ENCODE peak calls at places on chromosome 22, in seven cellular contexts. One of them, this sample, is unnamed.

GRCh38 chr22:37455896-37456295 is 28.6 kb upstream of the ELFN2 start:
- DNase-seq in HFF-Myc: no peak
- DNase-seq in BE2C: no peak
- DNase-seq in astrocyte of the spinal cord: no peak
- DNase-seq in HL-60: no peak
- DNase-seq in IMR-90: peak
- DNase-seq in psoas muscle: no peak
- DNase-seq in this sample: no peak

GRCh38 chr22:38083931-38084631 is at the start of gene SLC16A8:
- DNase-seq in HL-60: no peak
- DNase-seq in HFF-Myc: no peak
- DNase-seq in BE2C: no peak
- DNase-seq in IMR-90: no peak
- DNase-seq in psoas muscle: peak
- DNase-seq in astrocyte of the spinal cord: no peak
- DNase-seq in this sample: no peak

GRCh38 chr22:45290410-45290936 is 5.7 kb downstream of the UPK3A start:
- DNase-seq in astrocyte of the spinal cord: peak
- DNase-seq in IMR-90: peak
- DNase-seq in HL-60: no peak
- DNase-seq in BE2C: peak
- DNase-seq in HFF-Myc: no peak
- DNase-seq in psoas muscle: peak
- DNase-seq in this sample: no peak

GRCh38 chr22:21020802-21021429 is 6.0 kb downstream of the P2RX6 start:
- DNase-seq in astrocyte of the spinal cord: no peak
- DNase-seq in IMR-90: no peak
- DNase-seq in HFF-Myc: no peak
- DNase-seq in BE2C: peak
- DNase-seq in HL-60: peak
- DNase-seq in psoas muscle: no peak
- DNase-seq in this sample: no peak

GRCh38 chr22:45638834-45639746 is 32.5 kb upstream of the ATXN10 start:
- DNase-seq in HFF-Myc: no peak
- DNase-seq in HL-60: peak
- DNase-seq in astrocyte of the spinal cord: peak
- DNase-seq in IMR-90: no peak
- DNase-seq in BE2C: no peak
- DNase-seq in psoas muscle: peak
- DNase-seq in this sample: no peak

GRCh38 chr22:38353142-38353629 is 36.0 kb upstream of the CSNK1E start:
- DNase-seq in BE2C: peak
- DNase-seq in HFF-Myc: no peak
- DNase-seq in astrocyte of the spinal cord: peak
- DNase-seq in IMR-90: peak
- DNase-seq in psoas muscle: peak
- DNase-seq in HL-60: peak
- DNase-seq in this sample: peak

GRCh38 chr22:21823740-21824438 is 43.6 kb downstream of the MAPK1 start:
- DNase-seq in BE2C: no peak
- DNase-seq in psoas muscle: no peak
- DNase-seq in HL-60: no peak
- DNase-seq in astrocyte of the spinal cord: peak
- DNase-seq in HFF-Myc: no peak
- DNase-seq in IMR-90: peak
- DNase-seq in this sample: no peak

GRCh38 chr22:48476599-48476998 is 1351.1 kb downstream of the BRD1 start:
- DNase-seq in astrocyte of the spinal cord: no peak
- DNase-seq in HL-60: no peak
- DNase-seq in psoas muscle: no peak
- DNase-seq in BE2C: no peak
- DNase-seq in IMR-90: no peak
- DNase-seq in HFF-Myc: no peak
- DNase-seq in this sample: no peak

GRCh38 chr22:41446057-41446501 is 522 bp downstream of the TOB2 start:
- DNase-seq in IMR-90: no peak
- DNase-seq in astrocyte of the spinal cord: no peak
- DNase-seq in HFF-Myc: no peak
- DNase-seq in HL-60: peak
- DNase-seq in psoas muscle: peak
- DNase-seq in BE2C: peak
- DNase-seq in this sample: peak

GRCh38 chr22:21972293-21972779 is 10.3 kb downstream of the TOP3B start:
- DNase-seq in astrocyte of the spinal cord: peak
- DNase-seq in IMR-90: peak
- DNase-seq in HFF-Myc: no peak
- DNase-seq in HL-60: peak
- DNase-seq in psoas muscle: peak
- DNase-seq in BE2C: peak
- DNase-seq in this sample: peak

DNA sequence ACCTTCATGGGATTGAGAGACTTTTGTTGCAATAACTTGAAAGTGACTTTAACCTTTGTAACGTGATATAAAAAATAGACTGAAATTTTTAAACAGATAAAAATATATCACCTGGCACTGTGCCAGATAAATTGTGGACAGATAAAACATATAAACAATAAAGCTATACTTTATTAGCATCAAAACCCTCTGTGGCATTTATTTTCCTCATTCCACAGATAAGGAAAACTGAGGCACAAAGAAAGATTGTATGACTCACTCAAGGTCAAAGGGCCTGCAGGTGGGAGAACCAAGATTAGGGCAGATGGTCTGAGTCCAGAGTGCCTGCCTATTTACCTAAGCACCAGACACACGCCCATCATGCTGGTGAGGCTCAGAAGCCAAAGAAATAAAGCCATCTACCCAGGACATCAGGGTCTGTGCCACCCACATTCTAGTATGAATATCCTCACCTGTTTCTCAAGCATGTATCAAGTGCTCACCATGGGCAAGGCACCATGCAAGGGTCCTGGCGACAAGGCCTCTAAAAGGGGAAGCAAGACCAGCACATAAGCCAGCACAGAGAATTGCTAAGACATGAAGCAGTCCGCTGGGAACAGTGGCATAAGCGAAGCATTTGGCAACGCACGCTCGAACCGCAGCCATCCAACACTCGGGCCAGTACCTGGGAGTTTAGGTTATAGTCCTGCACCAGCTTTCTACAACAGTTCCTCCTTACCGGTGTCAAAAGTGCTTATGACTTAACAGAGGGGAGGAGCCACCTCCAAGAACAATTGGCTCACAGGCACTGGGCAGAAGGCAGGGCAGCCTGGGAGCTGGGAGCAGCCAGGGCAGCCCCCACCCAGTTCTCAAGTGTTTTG is 17.6 kb downstream of the MYH9 start:
- DNase-seq in IMR-90: peak
- DNase-seq in astrocyte of the spinal cord: peak
- DNase-seq in psoas muscle: peak
- DNase-seq in HFF-Myc: no peak
- DNase-seq in BE2C: no peak
- DNase-seq in HL-60: peak
- DNase-seq in this sample: no peak
- TF ChIP-seq CTCF in IMR-90: no peak
- TF ChIP-seq CTCF in astrocyte of the spinal cord: no peak
- TF ChIP-seq CTCF in psoas muscle: no peak
- TF ChIP-seq CTCF in HFF-Myc: no peak
- TF ChIP-seq CTCF in BE2C: no peak
- TF ChIP-seq CTCF in HL-60: no peak
- TF ChIP-seq CTCF in this sample: no peak

GRCh38 chr22:47344414-47344813 is 582.0 kb downstream of the TBC1D22A start:
- DNase-seq in BE2C: no peak
- DNase-seq in HFF-Myc: no peak
- DNase-seq in psoas muscle: no peak
- DNase-seq in HL-60: no peak
- DNase-seq in IMR-90: no peak
- DNase-seq in astrocyte of the spinal cord: no peak
- DNase-seq in this sample: no peak
- H3K4me3 ChIP-seq in BE2C: no peak
- H3K4me3 ChIP-seq in HFF-Myc: no peak
- H3K4me3 ChIP-seq in psoas muscle: no peak
- H3K4me3 ChIP-seq in HL-60: no peak
- H3K4me3 ChIP-seq in IMR-90: no peak
- H3K4me3 ChIP-seq in astrocyte of the spinal cord: no peak
- H3K4me3 ChIP-seq in this sample: no peak

DNA sequence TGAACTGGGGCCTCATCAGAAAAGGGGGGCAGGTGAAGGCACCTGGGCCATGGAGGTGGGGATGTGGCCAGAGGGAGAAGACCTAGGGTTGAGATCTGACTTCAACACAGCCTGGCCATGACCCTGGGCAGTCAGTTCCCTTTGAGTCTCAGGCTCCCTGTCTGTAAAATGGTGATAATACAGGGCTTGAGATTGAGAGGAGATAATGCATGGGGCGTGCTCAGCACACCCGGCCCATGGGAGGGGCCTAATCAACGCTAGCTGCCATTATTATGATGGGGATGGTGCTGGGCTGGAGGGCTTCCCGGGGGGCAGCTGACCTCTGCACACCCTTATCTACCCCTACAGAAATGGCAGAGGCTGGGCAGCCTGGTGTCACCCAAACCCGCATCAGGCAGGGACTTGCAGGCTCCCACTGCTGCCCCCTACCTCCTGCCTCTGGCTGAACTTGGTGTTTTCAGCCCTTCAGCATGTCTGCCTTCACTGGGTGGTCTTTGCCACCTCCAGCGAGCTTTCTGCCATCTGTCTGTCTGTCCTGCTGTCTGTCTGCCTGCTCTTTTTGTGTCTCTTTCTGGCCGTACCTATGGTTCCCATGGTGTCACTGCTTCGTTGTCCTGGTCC is 84.5 kb downstream of the CACNA1I start:
- DNase-seq in BE2C: no peak
- DNase-seq in psoas muscle: no peak
- DNase-seq in IMR-90: no peak
- DNase-seq in HFF-Myc: no peak
- DNase-seq in HL-60: no peak
- DNase-seq in astrocyte of the spinal cord: no peak
- DNase-seq in this sample: no peak
- TF ChIP-seq CTCF in BE2C: peak
- TF ChIP-seq CTCF in psoas muscle: no peak
- TF ChIP-seq CTCF in IMR-90: no peak
- TF ChIP-seq CTCF in HFF-Myc: peak
- TF ChIP-seq CTCF in HL-60: no peak
- TF ChIP-seq CTCF in astrocyte of the spinal cord: peak
- TF ChIP-seq CTCF in this sample: peak

GRCh38 chr22:35456757-35457156 is 56.8 kb downstream of the MCM5 start:
- DNase-seq in HFF-Myc: no peak
- DNase-seq in psoas muscle: no peak
- DNase-seq in HL-60: no peak
- DNase-seq in astrocyte of the spinal cord: no peak
- DNase-seq in IMR-90: no peak
- DNase-seq in BE2C: no peak
- DNase-seq in this sample: no peak

GRCh38 chr22:35452810-35453743 is 53.1 kb downstream of the MCM5 start:
- DNase-seq in IMR-90: no peak
- DNase-seq in astrocyte of the spinal cord: no peak
- DNase-seq in psoas muscle: no peak
- DNase-seq in HL-60: no peak
- DNase-seq in BE2C: peak
- DNase-seq in HFF-Myc: no peak
- DNase-seq in this sample: no peak

GRCh38 chr22:35454416-35455054 is 54.6 kb downstream of the MCM5 start:
- DNase-seq in astrocyte of the spinal cord: no peak
- DNase-seq in HL-60: no peak
- DNase-seq in BE2C: peak
- DNase-seq in HFF-Myc: no peak
- DNase-seq in IMR-90: no peak
- DNase-seq in psoas muscle: no peak
- DNase-seq in this sample: no peak

GRCh38 chr22:35457729-35458546 is 58.0 kb downstream of the MCM5 start:
- DNase-seq in HFF-Myc: no peak
- DNase-seq in astrocyte of the spinal cord: no peak
- DNase-seq in BE2C: no peak
- DNase-seq in HL-60: no peak
- DNase-seq in IMR-90: peak
- DNase-seq in psoas muscle: no peak
- DNase-seq in this sample: no peak

DNA sequence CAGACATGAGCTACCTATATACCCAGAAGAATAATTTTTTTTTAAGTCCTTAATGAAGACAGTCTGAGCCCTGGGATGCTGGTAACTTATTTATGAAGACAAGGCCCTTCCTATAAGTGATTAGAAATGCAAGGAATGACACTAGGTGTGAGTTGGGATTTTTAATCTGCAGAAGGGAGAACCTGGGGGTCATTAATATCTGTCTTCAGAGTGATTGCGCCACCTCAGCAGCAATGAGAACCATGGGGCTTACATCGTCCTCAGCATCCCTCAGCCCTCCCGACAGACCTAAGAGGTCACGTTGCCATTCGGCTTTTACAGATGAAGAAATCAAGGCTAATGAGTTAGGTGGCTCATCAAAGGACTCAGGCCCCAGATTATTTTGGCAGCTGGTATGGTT is 55.6 kb downstream of the MCM5 start:
- DNase-seq in psoas muscle: no peak
- DNase-seq in BE2C: no peak
- DNase-seq in HFF-Myc: no peak
- DNase-seq in HL-60: no peak
- DNase-seq in IMR-90: no peak
- DNase-seq in astrocyte of the spinal cord: no peak
- DNase-seq in this sample: no peak
- H3K4me3 ChIP-seq in psoas muscle: no peak
- H3K4me3 ChIP-seq in BE2C: no peak
- H3K4me3 ChIP-seq in HFF-Myc: no peak
- H3K4me3 ChIP-seq in HL-60: no peak
- H3K4me3 ChIP-seq in IMR-90: no peak
- H3K4me3 ChIP-seq in astrocyte of the spinal cord: no peak
- H3K4me3 ChIP-seq in this sample: no peak

DNA sequence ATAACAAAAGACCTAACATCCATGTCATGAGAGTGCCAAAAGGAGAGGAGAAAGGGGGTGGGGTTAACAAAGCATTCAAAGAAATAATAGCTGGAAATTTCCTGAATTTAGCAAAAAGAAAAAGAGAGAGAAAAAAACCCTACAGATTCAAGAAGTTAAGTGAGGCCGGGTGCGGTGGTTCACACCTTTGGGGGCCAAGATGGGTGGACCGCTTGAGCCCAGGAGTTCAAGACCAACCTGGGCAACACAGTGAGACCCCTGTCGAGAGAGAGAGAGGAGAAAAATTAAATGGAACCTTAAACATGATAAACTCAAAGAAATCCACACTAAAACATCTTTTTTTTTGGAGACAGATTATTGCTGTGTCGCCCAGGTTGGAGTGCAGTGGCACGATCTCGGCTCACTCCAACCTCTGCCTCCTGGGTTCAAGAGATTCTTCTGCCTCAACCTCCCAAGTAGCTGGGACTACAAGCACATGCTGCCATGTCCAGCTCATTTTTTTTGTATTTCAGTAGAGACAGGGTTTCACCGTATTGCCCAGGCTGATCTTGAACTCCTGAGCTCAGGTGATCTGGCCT is 8.9 kb upstream of the CLDN5 start:
- DNase-seq in HFF-Myc: no peak
- DNase-seq in IMR-90: no peak
- DNase-seq in astrocyte of the spinal cord: no peak
- DNase-seq in BE2C: no peak
- DNase-seq in psoas muscle: no peak
- DNase-seq in HL-60: no peak
- DNase-seq in this sample: no peak
- TF ChIP-seq CTCF in HFF-Myc: no peak
- TF ChIP-seq CTCF in IMR-90: no peak
- TF ChIP-seq CTCF in astrocyte of the spinal cord: no peak
- TF ChIP-seq CTCF in BE2C: no peak
- TF ChIP-seq CTCF in psoas muscle: no peak
- TF ChIP-seq CTCF in HL-60: no peak
- TF ChIP-seq CTCF in this sample: no peak

This sample was measured in MM.1S.